ENCODE peak calls at places on chromosomes 16 and 17, in nine cellular contexts. M is activated gamma-delta T cell treated with Interleukin-2 at 50 U/mL for 16 hours; Y is EH; K is left colon; V is AG08395; P is effector CD4-positive, alpha-beta T cell; U is RCC 7860; T is IMR-90; J is fibroblast of pulmonary artery. X is an unnamed sample.
A peak's percentile ranks its signal among the peaks of the same experiment; 100 is the strongest.

GRCh38 chr16:9854665-9855064 is 327.6 kb downstream of the GRIN2A start:
- DNase-seq in M (no peak), Y (peak; percentile 50), K (no peak), V (no peak), P (no peak), U (no peak), T (no peak), J (peak; percentile 24), X (no peak)

GRCh38 chr16:85151603-85152413 is 39.5 kb upstream of the CIBAR2 start:
- DNase-seq in M (no peak), Y (peak; percentile 96), K (peak; percentile 61), V (peak; percentile 92), P (no peak), U (no peak), T (peak; percentile 78), J (peak; percentile 80), X (no peak)

GRCh38 chr17:80195671-80196529 is 24.2 kb downstream of the SGSH start:
- DNase-seq in M (peak; percentile 63), Y (peak; percentile 26), K (no peak), V (peak; percentile 27), P (peak; percentile 52), U (no peak), T (no peak), J (peak; percentile 15), X (peak; percentile 52)

GRCh38 chr16:12898556-12898955 is 2.8 kb upstream of the SHISA9 start:
- DNase-seq in M (no peak), Y (no peak), K (no peak), V (no peak), P (no peak), U (no peak), T (no peak), J (no peak), X (no peak)

GRCh38 chr17:20103454-20104448 is 94.6 kb downstream of the SPECC1 start:
- DNase-seq in M (no peak), Y (peak; percentile 38), K (no peak), V (no peak), P (no peak), U (no peak), T (no peak), J (no peak), X (no peak)

GRCh38 chr17:56876766-56877179 is 37.1 kb downstream of the TRIM25 start:
- DNase-seq in M (no peak), Y (no peak), K (no peak), V (no peak), P (no peak), U (no peak), T (no peak), J (peak; percentile 93), X (no peak)

GRCh38 chr16:53821487-53821886 is 117.5 kb downstream of the FTO start:
- DNase-seq in M (no peak), Y (peak; percentile 72), K (no peak), V (peak; percentile 13), P (no peak), U (peak; percentile 79), T (peak; percentile 42), J (peak; percentile 20), X (no peak)

GRCh38 chr16:20300312-20301097 is 26.8 kb downstream of the GP2 start:
- DNase-seq in M (no peak), Y (peak; percentile 23), K (peak; percentile 39), V (peak; percentile 67), P (no peak), U (peak; percentile 24), T (peak; percentile 41), J (peak; percentile 62), X (no peak)

GRCh38 chr16:76932541-76933211 is 258.3 kb upstream of the MON1B start:
- DNase-seq in M (no peak), Y (no peak), K (no peak), V (peak; percentile 9), P (no peak), U (no peak), T (peak; percentile 17), J (peak; percentile 44), X (no peak)

GRCh38 chr17:22518185-22518584 is 825.9 kb downstream of the KCNJ18 start:
- DNase-seq in M (no peak), Y (no peak), K (no peak), V (no peak), P (no peak), U (no peak), T (no peak), J (no peak), X (no peak)

GRCh38 chr16:50731989-50732589 is 9.8 kb upstream of the CYLD start:
- DNase-seq in M (no peak), Y (no peak), K (no peak), V (no peak), P (no peak), U (no peak), T (no peak), J (no peak), X (no peak)

GRCh38 chr17:3892095-3892998 is 506 bp downstream of the CAMKK1 start:
- DNase-seq in M (peak; percentile 77), Y (peak; percentile 83), K (peak; percentile 80), V (peak; percentile 79), P (peak; percentile 77), U (peak; percentile 94), T (peak; percentile 66), J (peak; percentile 76), X (peak; percentile 84)

GRCh38 chr17:10197721-10198508 is 491 bp downstream of the GAS7 start:
- DNase-seq in M (peak; percentile 12), Y (no peak), K (peak; percentile 19), V (no peak), P (no peak), U (no peak), T (no peak), J (no peak), X (no peak)

GRCh38 chr17:75783069-75783783 is 1.4 kb upstream of the UNK start:
- DNase-seq in M (no peak), Y (peak; percentile 57), K (no peak), V (no peak), P (no peak), U (peak; percentile 38), T (peak; percentile 64), J (peak; percentile 76), X (peak; percentile 57)

GRCh38 chr16:83137894-83138293 is 511.1 kb downstream of the CDH13 start:
- DNase-seq in M (no peak), Y (peak; percentile 22), K (no peak), V (peak; percentile 34), P (no peak), U (no peak), T (no peak), J (no peak), X (no peak)

GRCh38 chr17:37239690-37240344 is 136.0 kb upstream of the C17orf78 start:
- DNase-seq in M (no peak), Y (peak; percentile 44), K (no peak), V (peak; percentile 46), P (no peak), U (no peak), T (peak; percentile 72), J (peak; percentile 62), X (no peak)

GRCh38 chr17:71052971-71053370 is 883.6 kb downstream of the KCNJ2 start:
- DNase-seq in M (no peak), Y (no peak), K (no peak), V (no peak), P (no peak), U (no peak), T (no peak), J (no peak), X (no peak)

GRCh38 chr17:49738456-49739163 is 25.3 kb downstream of the FAM117A start:
- DNase-seq in M (no peak), Y (no peak), K (no peak), V (no peak), P (no peak), U (no peak), T (no peak), J (no peak), X (no peak)

X was measured in central memory CD4-positive, alpha-beta T cell.